ENCODE peak calls at places on chromosomes 5 and 9, in four cellular contexts. X is K562, D is SK-N-SH, T is GM12878. B is an unnamed sample.
A peak's percentile ranks its signal among the peaks of the same experiment; 100 is the strongest.

GRCh38 chr5:76715734-76716455 is at the start of gene F2R:
- DNase-seq in X (peak; percentile 81), D (peak; percentile 94), T (no peak), B (peak; percentile 77)

GRCh38 chr5:8399471-8399870 is 530.5 kb downstream of the MTRR start:
- DNase-seq in T (no peak), D (no peak), X (no peak), B (no peak)

GRCh38 chr9:79371948-79372555 is 199.7 kb upstream of the TLE4 start:
- DNase-seq in X (no peak), D (no peak), T (no peak), B (no peak)

GRCh38 chr5:42951847-42952411 is 88.2 kb downstream of the ANXA2R start:
- DNase-seq in X (no peak), D (peak; percentile 24), T (no peak), B (no peak)

GRCh38 chr5:149474198-149474597 is 77.0 kb downstream of the CSNK1A1 start:
- DNase-seq in X (no peak), T (no peak), D (no peak), B (no peak)

GRCh38 chr5:109865636-109866035 is 175.9 kb downstream of the MAN2A1 start:
- DNase-seq in T (no peak), D (no peak), X (peak; percentile 37), B (no peak)

GRCh38 chr9:31820426-31820825 is 564.0 kb upstream of the ACO1 start:
- DNase-seq in T (no peak), D (no peak), X (no peak), B (no peak)

GRCh38 chr9:131095666-131096489 is 453 bp upstream of the AIF1L start:
- DNase-seq in X (peak; percentile 87), T (no peak), D (peak; percentile 93), B (peak; percentile 87)

GRCh38 chr9:114002986-114003740 is 74.9 kb downstream of the AMBP start:
- DNase-seq in D (no peak), X (no peak), T (no peak), B (peak; percentile 5)

GRCh38 chr5:152584103-152584502 is 179.0 kb upstream of the NMUR2 start:
- DNase-seq in D (no peak), X (no peak), T (no peak), B (no peak)

GRCh38 chr5:175850165-175850845 is 21.1 kb upstream of the CPLX2 start:
- DNase-seq in X (no peak), T (no peak), D (no peak), B (no peak)

GRCh38 chr5:149959406-149960236 is 937 bp upstream of the SLC26A2 start:
- DNase-seq in T (peak; percentile 43), X (peak; percentile 79), D (peak; percentile 51), B (no peak)

GRCh38 chr5:122311400-122311887 is 593 bp upstream of the SNCAIP start:
- DNase-seq in D (no peak), T (no peak), X (no peak), B (peak; percentile 42)

GRCh38 chr9:97853844-97854695 is 1.0 kb downstream of the FOXE1 start:
- DNase-seq in D (peak; percentile 78), X (no peak), T (no peak), B (peak; percentile 61)

GRCh38 chr5:30809907-30810306 is 383.6 kb upstream of the CDH6 start:
- DNase-seq in X (no peak), T (no peak), D (no peak), B (no peak)

GRCh38 chr9:131835132-131835910 is 95.4 kb upstream of the RAPGEF1 start:
- DNase-seq in D (no peak), X (no peak), T (no peak), B (no peak)

GRCh38 chr9:108272350-108272899 is 583.4 kb downstream of the ACTL7B start:
- DNase-seq in T (no peak), D (peak; percentile 40), X (peak; percentile 52), B (peak; percentile 56)

GRCh38 chr5:87770601-87771121 is 357.9 kb upstream of the CCNH start:
- DNase-seq in D (peak; percentile 16), X (no peak), T (no peak), B (peak; percentile 59)

GRCh38 chr9:36895744-36896260 is 138.3 kb downstream of the PAX5 start:
- DNase-seq in D (no peak), T (no peak), X (no peak), B (no peak)

GRCh38 chr5:53114988-53115387 is 5.4 kb upstream of the MOCS2 start:
- DNase-seq in T (no peak), X (no peak), D (no peak), B (no peak)
- TF ChIP-seq USF2 in T (no peak), X (no peak), D (no peak), B (no peak)

GRCh38 chr5:34535944-34536628 is 120.0 kb upstream of the RAI14 start:
- DNase-seq in X (no peak), T (no peak), D (no peak), B (no peak)

GRCh38 chr5:34533582-34534236 is 122.4 kb upstream of the RAI14 start:
- DNase-seq in X (no peak), D (no peak), T (no peak), B (no peak)

GRCh38 chr5:34536699-34537098 is 119.4 kb upstream of the RAI14 start:
- DNase-seq in T (no peak), X (no peak), D (no peak), B (no peak)

GRCh38 chr5:34535433-34535832 is 120.7 kb upstream of the RAI14 start:
- DNase-seq in D (no peak), T (no peak), X (no peak), B (no peak)

GRCh38 chr5:34534237-34535108 is 121.7 kb upstream of the RAI14 start:
- DNase-seq in T (peak; percentile 24), D (no peak), X (no peak), B (no peak)
- TF ChIP-seq USF1 in T (no peak), D (no peak), X (no peak), B (no peak)

GRCh38 chr9:128275198-128276007 is at the start of gene GOLGA2:
- DNase-seq in X (peak; percentile 80), T (no peak), D (peak; percentile 86), B (peak; percentile 48)
- TF ChIP-seq USF2 in X (no peak), T (no peak), D (no peak), B (no peak)

DNA sequence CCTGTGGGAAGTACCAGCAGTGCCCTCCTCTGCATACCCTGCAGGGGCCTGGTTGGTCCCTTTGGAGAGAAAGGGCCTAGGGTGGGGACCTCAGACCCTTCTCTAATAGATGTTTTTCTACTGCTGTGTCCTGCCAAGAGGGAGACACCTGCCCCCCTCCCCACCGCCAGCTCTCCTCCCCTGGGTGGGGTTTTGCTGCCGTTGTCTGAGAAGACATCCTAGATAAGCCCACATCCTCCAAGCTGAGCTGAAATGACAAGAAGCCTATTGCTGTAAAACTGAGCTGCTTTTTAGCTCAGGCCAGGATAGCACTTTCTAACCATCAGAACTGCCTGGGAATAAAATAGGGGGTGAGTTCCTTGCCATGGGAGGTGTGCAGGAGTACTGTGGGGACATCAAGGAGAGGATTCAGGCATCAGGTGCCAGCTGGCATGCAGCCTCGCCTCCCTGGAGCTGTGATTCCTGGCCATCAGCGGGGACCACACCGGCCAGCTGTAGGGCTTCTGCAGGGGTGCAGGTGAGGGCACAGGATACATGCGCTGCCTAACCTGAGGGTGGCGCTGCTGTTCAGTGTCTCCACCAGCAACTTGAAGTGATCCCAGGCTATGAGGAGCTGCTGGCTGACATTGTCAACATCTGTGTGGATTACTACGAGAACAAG is 37.9 kb downstream of the CYFIP2 start:
- DNase-seq in X (peak; percentile 39), T (no peak), D (no peak), B (peak; percentile 85)
- TF ChIP-seq USF1 in X (no peak), T (no peak), D (no peak), B (no peak)

DNA sequence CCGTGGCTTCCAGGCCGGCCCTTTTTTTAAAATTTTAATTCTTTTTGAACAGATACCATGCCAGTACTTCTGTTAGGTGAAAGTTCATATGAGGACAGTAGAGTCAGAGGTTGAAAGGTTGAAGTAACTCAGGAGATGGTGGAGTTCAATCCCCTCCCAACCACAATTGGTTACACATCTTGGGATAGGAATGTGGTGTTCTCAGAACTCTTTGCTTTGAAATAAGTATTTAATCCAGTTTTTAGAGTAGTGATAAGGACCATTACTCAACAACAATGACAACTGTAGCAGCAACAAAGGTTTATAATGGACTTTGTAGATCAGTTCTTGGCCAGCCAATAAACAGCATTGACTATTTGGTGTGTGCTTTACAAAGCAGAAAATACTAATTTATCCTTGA is 116.0 kb downstream of the ARHGAP26 start:
- DNase-seq in X (no peak), T (no peak), D (no peak), B (no peak)
- TF ChIP-seq USF2 in X (no peak), T (no peak), D (no peak), B (no peak)

DNA sequence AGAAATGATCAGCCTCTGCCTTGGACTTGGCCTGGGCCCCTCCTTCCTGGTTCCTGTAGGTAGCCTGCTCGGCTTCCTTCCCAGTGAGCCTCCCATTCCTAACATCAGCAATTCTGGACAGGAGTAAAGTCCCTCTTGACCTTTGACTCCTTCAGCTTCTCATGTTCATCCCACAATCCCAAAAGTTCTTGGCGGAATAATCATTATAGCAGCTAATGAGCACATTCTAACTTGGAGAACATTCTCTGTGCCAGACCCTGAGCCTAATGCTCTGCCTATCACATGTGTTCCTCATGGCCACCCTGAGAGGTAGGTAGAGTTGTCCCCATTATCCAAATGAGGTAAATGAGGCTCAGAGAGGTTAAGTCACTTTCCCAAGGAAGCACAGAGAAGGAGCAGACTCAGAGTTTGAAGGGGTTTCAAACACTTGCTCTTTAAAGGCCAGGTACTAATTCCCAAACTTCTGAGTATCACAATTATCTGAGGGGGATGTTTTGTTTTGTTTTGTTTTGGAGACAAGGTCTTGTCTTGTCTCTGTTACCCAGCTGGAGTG is 21.2 kb downstream of the SWI5 start:
- DNase-seq in D (no peak), X (no peak), T (no peak), B (no peak)
- TF ChIP-seq USF1 in D (no peak), X (no peak), T (no peak), B (no peak)

GRCh38 chr9:22228542-22228941 is 218.1 kb upstream of the DMRTA1 start:
- DNase-seq in D (no peak), X (no peak), T (no peak), B (no peak)
- TF ChIP-seq USF2 in D (no peak), X (no peak), T (no peak), B (no peak)

DNA sequence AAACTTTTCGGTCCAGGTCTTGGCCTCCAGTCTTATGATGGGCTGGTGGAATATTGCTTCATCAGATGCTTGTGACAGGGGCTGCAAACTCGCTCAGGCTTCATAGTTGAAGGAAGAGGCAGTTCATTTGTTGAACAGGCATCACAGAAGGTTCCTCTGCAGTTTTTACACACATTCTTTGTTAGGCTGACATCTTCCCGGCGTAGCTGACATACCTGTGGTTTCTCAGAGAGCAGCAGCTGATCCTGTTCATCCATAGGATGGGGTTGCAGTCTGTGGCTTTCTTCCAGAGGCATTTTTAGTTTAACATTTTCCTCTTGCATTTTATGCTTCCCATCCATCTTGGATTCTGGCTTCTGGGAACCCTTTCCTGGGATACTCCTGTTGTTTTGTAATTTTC is 1255.2 kb downstream of the EFNA5 start:
- DNase-seq in X (no peak), D (no peak), T (no peak), B (no peak)
- TF ChIP-seq USF1 in X (no peak), D (no peak), T (no peak), B (no peak)

GRCh38 chr5:15170173-15170572 is 298.6 kb upstream of the ANKH start:
- DNase-seq in T (no peak), D (no peak), X (no peak), B (no peak)
- TF ChIP-seq USF2 in T (no peak), D (no peak), X (no peak), B (no peak)

GRCh38 chr9:122498883-122499288 is 11.7 kb upstream of the OR1J2 start:
- DNase-seq in X (peak; percentile 44), D (peak; percentile 45), T (no peak), B (peak; percentile 27)
- TF ChIP-seq USF1 in X (no peak), D (no peak), T (no peak), B (no peak)

B was measured in WTC11.